ENCODE peak calls at places on chromosomes 11 and 22, in five cellular contexts. One of them, this sample, is unnamed.

GRCh38 chr11:995058-995751 is 41.3 kb downstream of the MUC6 start:
- DNase-seq in Peyer's patch: no peak
- DNase-seq in NCI-H748 treated with DMSO at 0.1 percent for 48 hours: no peak
- DNase-seq in iPS-NIHi11: no peak
- DNase-seq in NCI-H69: no peak
- DNase-seq in this sample: no peak

GRCh38 chr22:25645964-25646363 is 81.5 kb downstream of the GRK3 start:
- DNase-seq in Peyer's patch: no peak
- DNase-seq in NCI-H748 treated with DMSO at 0.1 percent for 48 hours: no peak
- DNase-seq in NCI-H69: no peak
- DNase-seq in iPS-NIHi11: no peak
- DNase-seq in this sample: no peak

GRCh38 chr22:27662359-27663030 is 139.1 kb downstream of the MN1 start:
- DNase-seq in NCI-H748 treated with DMSO at 0.1 percent for 48 hours: no peak
- DNase-seq in Peyer's patch: no peak
- DNase-seq in NCI-H69: no peak
- DNase-seq in iPS-NIHi11: no peak
- DNase-seq in this sample: no peak

GRCh38 chr11:110410638-110411037 is 19.1 kb upstream of the FDX1 start:
- DNase-seq in NCI-H69: no peak
- DNase-seq in NCI-H748 treated with DMSO at 0.1 percent for 48 hours: no peak
- DNase-seq in Peyer's patch: no peak
- DNase-seq in iPS-NIHi11: no peak
- DNase-seq in this sample: no peak

GRCh38 chr11:22699388-22699787 is 33.0 kb downstream of the GAS2 start:
- DNase-seq in NCI-H69: no peak
- DNase-seq in Peyer's patch: no peak
- DNase-seq in NCI-H748 treated with DMSO at 0.1 percent for 48 hours: no peak
- DNase-seq in iPS-NIHi11: no peak
- DNase-seq in this sample: no peak

GRCh38 chr22:38419864-38420172 is 35.2 kb downstream of the KCNJ4 start:
- DNase-seq in Peyer's patch: no peak
- DNase-seq in NCI-H69: no peak
- DNase-seq in NCI-H748 treated with DMSO at 0.1 percent for 48 hours: no peak
- DNase-seq in iPS-NIHi11: no peak
- DNase-seq in this sample: no peak

GRCh38 chr11:8959546-8960166 is 4.6 kb downstream of the TMEM9B start:
- DNase-seq in Peyer's patch: no peak
- DNase-seq in NCI-H69: peak
- DNase-seq in iPS-NIHi11: peak
- DNase-seq in NCI-H748 treated with DMSO at 0.1 percent for 48 hours: peak
- DNase-seq in this sample: peak

GRCh38 chr11:12840871-12841516 is 166.8 kb downstream of the TEAD1 start:
- DNase-seq in NCI-H69: peak
- DNase-seq in iPS-NIHi11: no peak
- DNase-seq in Peyer's patch: no peak
- DNase-seq in NCI-H748 treated with DMSO at 0.1 percent for 48 hours: no peak
- DNase-seq in this sample: no peak

GRCh38 chr11:17504330-17505107 is 27.9 kb upstream of the ABCC8 start:
- DNase-seq in NCI-H69: peak
- DNase-seq in Peyer's patch: peak
- DNase-seq in iPS-NIHi11: peak
- DNase-seq in NCI-H748 treated with DMSO at 0.1 percent for 48 hours: peak
- DNase-seq in this sample: peak

GRCh38 chr11:46369458-46370152 is 11.9 kb upstream of the MDK start:
- DNase-seq in iPS-NIHi11: peak
- DNase-seq in Peyer's patch: no peak
- DNase-seq in NCI-H748 treated with DMSO at 0.1 percent for 48 hours: no peak
- DNase-seq in NCI-H69: peak
- DNase-seq in this sample: no peak

GRCh38 chr22:44594951-44595350 is 96.9 kb upstream of the RTL6 start:
- DNase-seq in iPS-NIHi11: peak
- DNase-seq in Peyer's patch: no peak
- DNase-seq in NCI-H748 treated with DMSO at 0.1 percent for 48 hours: no peak
- DNase-seq in NCI-H69: no peak
- DNase-seq in this sample: no peak

GRCh38 chr11:1671658-1672057 is 25.3 kb upstream of the KRTAP5-6 start:
- DNase-seq in NCI-H69: no peak
- DNase-seq in iPS-NIHi11: no peak
- DNase-seq in Peyer's patch: no peak
- DNase-seq in NCI-H748 treated with DMSO at 0.1 percent for 48 hours: no peak
- DNase-seq in this sample: no peak

GRCh38 chr11:59062602-59063529 is 23.2 kb upstream of the GLYATL1B start:
- DNase-seq in Peyer's patch: no peak
- DNase-seq in NCI-H69: peak
- DNase-seq in iPS-NIHi11: no peak
- DNase-seq in NCI-H748 treated with DMSO at 0.1 percent for 48 hours: no peak
- DNase-seq in this sample: no peak

GRCh38 chr11:6646040-6646439 is 9.6 kb downstream of the DCHS1 start:
- DNase-seq in NCI-H69: no peak
- DNase-seq in Peyer's patch: no peak
- DNase-seq in NCI-H748 treated with DMSO at 0.1 percent for 48 hours: no peak
- DNase-seq in iPS-NIHi11: no peak
- DNase-seq in this sample: no peak

GRCh38 chr22:23120415-23120899 is 21.3 kb downstream of the RSPH14 start:
- DNase-seq in Peyer's patch: no peak
- DNase-seq in NCI-H69: no peak
- DNase-seq in iPS-NIHi11: no peak
- DNase-seq in NCI-H748 treated with DMSO at 0.1 percent for 48 hours: no peak
- DNase-seq in this sample: no peak

GRCh38 chr11:29183301-29183700 is 833.5 kb downstream of the KCNA4 start:
- DNase-seq in Peyer's patch: no peak
- DNase-seq in NCI-H748 treated with DMSO at 0.1 percent for 48 hours: no peak
- DNase-seq in iPS-NIHi11: no peak
- DNase-seq in NCI-H69: no peak
- DNase-seq in this sample: no peak

GRCh38 chr11:83836883-83837654 is 550.9 kb upstream of the CCDC90B start:
- DNase-seq in NCI-H748 treated with DMSO at 0.1 percent for 48 hours: peak
- DNase-seq in Peyer's patch: no peak
- DNase-seq in NCI-H69: peak
- DNase-seq in iPS-NIHi11: peak
- DNase-seq in this sample: no peak

This sample was measured in naive B cell.